ENCODE peak calls at places on chromosome 6, in nine cellular contexts. T is astrocyte of the spinal cord; Y is lower leg skin; J is mucosa of descending colon; W is stimulated activated CD4-positive, alpha-beta T cell treated with anti-CD3 and anti-CD28 coated beads, Interleukin-15, amount 100 ng/mL, for 24 hours; E is foreskin melanocyte; U is NCI-H1436; O is CD8-positive, alpha-beta memory T cell; F is PC-3. R is an unnamed sample.

GRCh38 chr6:35494161-35494563 is 2.7 kb downstream of the TEAD3 start:
- DNase-seq in F (no peak), E (no peak), W (no peak), O (no peak), U (no peak), Y (no peak), J (peak; percentile 44), T (no peak), R (no peak)

GRCh38 chr6:52517502-52518278 is 59.2 kb downstream of the TRAM2 start:
- DNase-seq in J (peak; percentile 65), T (peak; percentile 97), E (peak; percentile 85), W (peak; percentile 61), O (no peak), Y (peak; percentile 95), F (peak; percentile 92), U (no peak), R (no peak)

GRCh38 chr6:104955927-104956662 is 812 bp upstream of the LIN28B start:
- DNase-seq in O (no peak), J (no peak), U (no peak), Y (no peak), E (no peak), T (no peak), W (no peak), F (no peak), R (no peak)

GRCh38 chr6:122610690-122611455 is 668 bp downstream of the PKIB start:
- DNase-seq in W (peak; percentile 48), J (peak; percentile 82), F (peak; percentile 69), E (peak; percentile 33), U (no peak), Y (peak; percentile 83), T (peak; percentile 52), O (no peak), R (peak; percentile 38)

GRCh38 chr6:166206510-166207389 is 39.1 kb upstream of the TBXT start:
- DNase-seq in E (no peak), T (no peak), F (no peak), U (no peak), J (no peak), Y (no peak), O (no peak), W (no peak), R (no peak)

GRCh38 chr6:105304366-105304765 is 98.5 kb downstream of the PREP start:
- DNase-seq in Y (no peak), J (no peak), F (no peak), W (no peak), E (no peak), U (no peak), T (no peak), O (no peak), R (no peak)

GRCh38 chr6:108654465-108655106 is 93.9 kb downstream of the FOXO3 start:
- DNase-seq in E (no peak), F (no peak), O (no peak), J (no peak), W (no peak), T (peak; percentile 22), Y (no peak), U (no peak), R (no peak)

GRCh38 chr6:81995548-81996289 is 243.2 kb upstream of the TENT5A start:
- DNase-seq in E (no peak), W (no peak), T (peak; percentile 70), O (no peak), J (no peak), Y (no peak), F (peak; percentile 72), U (no peak), R (no peak)

GRCh38 chr6:4940416-4940815 is 63.4 kb downstream of the RPP40 start:
- DNase-seq in F (peak; percentile 19), U (no peak), T (no peak), E (no peak), Y (no peak), W (no peak), O (no peak), J (no peak), R (no peak)

GRCh38 chr6:169156108-169156821 is 97.4 kb downstream of the THBS2 start:
- DNase-seq in E (no peak), J (no peak), Y (peak; percentile 70), U (no peak), F (no peak), T (peak; percentile 37), O (no peak), W (no peak), R (no peak)

GRCh38 chr6:88013554-88013953 is 34.1 kb upstream of the SPACA1 start:
- DNase-seq in F (no peak), T (no peak), O (no peak), E (peak; percentile 30), J (no peak), W (no peak), Y (no peak), U (no peak), R (no peak)

GRCh38 chr6:151440930-151441329 is 11.0 kb downstream of the RMND1 start:
- DNase-seq in J (no peak), U (no peak), Y (no peak), E (no peak), W (no peak), O (no peak), F (no peak), T (peak; percentile 52), R (no peak)

GRCh38 chr6:119328254-119328653 is 21.3 kb downstream of the MAN1A1 start:
- DNase-seq in W (no peak), E (no peak), U (no peak), T (no peak), Y (no peak), O (no peak), F (no peak), J (no peak), R (no peak)

GRCh38 chr6:3301506-3301905 is 42.8 kb downstream of the PSMG4 start:
- DNase-seq in Y (peak; percentile 53), O (no peak), J (no peak), E (no peak), T (no peak), W (no peak), F (no peak), U (no peak), R (no peak)

GRCh38 chr6:14037402-14038277 is 79.9 kb upstream of the CD83 start:
- DNase-seq in T (peak; percentile 76), W (no peak), E (no peak), Y (no peak), O (no peak), U (no peak), J (no peak), F (peak; percentile 53), R (no peak)

GRCh38 chr6:17869010-17869752 is 118.3 kb downstream of the KIF13A start:
- DNase-seq in F (peak; percentile 90), J (no peak), E (peak; percentile 96), Y (no peak), T (peak; percentile 64), O (no peak), U (no peak), W (no peak), R (no peak)

GRCh38 chr6:81865712-81866111 is 113.2 kb upstream of the TENT5A start:
- DNase-seq in W (no peak), E (peak; percentile 24), O (no peak), J (no peak), F (peak; percentile 73), Y (no peak), T (peak; percentile 77), U (no peak), R (no peak)

GRCh38 chr6:11009353-11009752 is 34.8 kb downstream of the ELOVL2 start:
- DNase-seq in W (no peak), E (no peak), O (no peak), T (peak; percentile 9), F (peak; percentile 62), J (no peak), U (no peak), Y (no peak), R (no peak)

GRCh38 chr6:42402184-42402583 is 49.5 kb downstream of the TRERF1 start:
- DNase-seq in O (peak; percentile 10), E (no peak), W (peak; percentile 74), U (no peak), Y (peak; percentile 76), F (peak; percentile 46), T (peak; percentile 48), J (no peak), R (no peak)

R was measured in COR-L47.